ENCODE peak calls at places on chromosomes 13 and 19, in six cellular contexts. F is IMR-90; X is colonic mucosa; Y is heart right ventricle; A is psoas muscle; N is CD4-positive, CD25-positive, alpha-beta regulatory T cell. D is an unnamed sample.

GRCh38 chr13:50527612-50528509 is 315.6 kb downstream of the DLEU7 start:
- DNase-seq in Y (no peak), F (no peak), X (no peak), A (no peak), N (no peak), D (no peak)

GRCh38 chr19:13277104-13277809 is 127.0 kb downstream of the IER2 start:
- DNase-seq in F (peak; percentile 74), A (peak; percentile 28), Y (peak; percentile 29), N (peak; percentile 56), X (peak; percentile 78), D (peak; percentile 75)

GRCh38 chr19:29666634-29667389 is 1.6 kb downstream of the PLEKHF1 start:
- DNase-seq in F (peak; percentile 64), N (no peak), A (peak; percentile 82), X (peak; percentile 58), Y (peak; percentile 74), D (peak; percentile 54)

GRCh38 chr19:3302755-3303154 is 63.6 kb upstream of the NFIC start:
- DNase-seq in A (no peak), X (no peak), F (no peak), N (no peak), Y (no peak), D (no peak)

GRCh38 chr19:39704181-39705044 is at the start of gene LGALS14:
- DNase-seq in F (no peak), Y (no peak), N (no peak), X (no peak), A (no peak), D (no peak)

GRCh38 chr13:105497597-105497996 is 1037.9 kb downstream of the EFNB2 start:
- DNase-seq in N (no peak), X (no peak), F (no peak), Y (no peak), A (no peak), D (no peak)

GRCh38 chr13:41802684-41803554 is 158.0 kb downstream of the VWA8 start:
- DNase-seq in N (no peak), F (peak; percentile 85), Y (no peak), A (no peak), X (no peak), D (peak; percentile 85)

GRCh38 chr19:36051236-36051635 is 2.8 kb downstream of the THAP8 start:
- DNase-seq in N (no peak), X (no peak), Y (no peak), A (no peak), F (no peak), D (no peak)

GRCh38 chr13:103663996-103664395 is 597.8 kb upstream of the SLC10A2 start:
- DNase-seq in A (no peak), F (no peak), N (no peak), Y (no peak), X (no peak), D (no peak)

GRCh38 chr19:3041302-3041701 is 12.2 kb upstream of the TLE2 start:
- DNase-seq in X (no peak), A (no peak), F (no peak), Y (no peak), N (no peak), D (no peak)

GRCh38 chr13:25018729-25019115 is 77.2 kb upstream of the PABPC3 start:
- DNase-seq in X (peak; percentile 23), F (no peak), N (no peak), Y (no peak), A (no peak), D (no peak)

GRCh38 chr19:2416321-2417097 is 10.9 kb downstream of the TIMM13 start:
- DNase-seq in A (no peak), X (no peak), Y (no peak), N (no peak), F (no peak), D (no peak)

GRCh38 chr13:47017476-47017875 is 120.6 kb upstream of the HTR2A start:
- DNase-seq in N (no peak), A (no peak), F (peak; percentile 28), X (no peak), Y (no peak), D (no peak)

GRCh38 chr19:45592366-45592765 is 7.8 kb upstream of the OPA3 start:
- DNase-seq in X (no peak), Y (no peak), N (no peak), F (no peak), A (no peak), D (no peak)

GRCh38 chr19:35248310-35249145 is at the start of gene LSR:
- DNase-seq in A (peak; percentile 47), F (no peak), X (peak; percentile 92), N (peak; percentile 61), Y (no peak), D (no peak)

GRCh38 chr13:23674795-23675640 is 104.8 kb downstream of the TNFRSF19 start:
- DNase-seq in X (no peak), N (no peak), F (peak; percentile 99), Y (no peak), A (no peak), D (peak; percentile 90)

GRCh38 chr13:73060251-73061160 is 1.7 kb downstream of the KLF5 start:
- DNase-seq in A (peak; percentile 33), F (peak; percentile 82), N (no peak), Y (peak; percentile 14), X (peak; percentile 44), D (peak; percentile 64)

DNA sequence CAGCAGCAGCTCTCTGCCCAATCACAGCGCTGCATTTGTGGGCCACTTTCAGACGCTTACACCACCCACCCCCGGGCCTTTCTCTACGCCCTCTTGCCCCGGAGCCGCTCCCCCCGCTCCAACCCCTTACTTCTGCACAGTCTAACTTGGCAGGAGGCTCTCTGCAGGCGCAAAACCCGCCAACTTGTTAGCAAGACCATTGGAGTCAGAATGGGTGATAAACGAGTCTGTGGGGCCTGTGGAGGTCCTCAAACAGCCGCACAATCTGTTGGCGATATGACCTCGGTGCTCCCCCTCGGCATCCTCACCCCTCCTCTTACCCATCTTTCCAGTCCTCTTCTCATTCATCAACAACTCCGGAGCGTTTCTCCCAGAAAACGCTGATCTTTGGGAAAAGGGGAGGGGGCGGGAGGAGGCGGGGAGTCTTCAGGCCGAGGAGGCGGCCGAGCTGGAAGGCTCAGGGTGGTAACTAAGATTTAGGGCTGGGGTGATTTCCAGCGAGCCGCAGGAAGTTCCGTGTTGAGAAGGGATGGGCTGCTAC is 4.2 kb downstream of the SOX21 start:
- DNase-seq in F (no peak), A (no peak), X (no peak), N (no peak), Y (no peak), D (no peak)
- H3K27me3 ChIP-seq in F (peaks cover 93% of the 10 kb centered on the region), A (peaks cover 49% of the 10 kb centered on the region), X (peaks cover 93% of the 10 kb centered on the region), N (peaks cover 53% of the 10 kb centered on the region), Y (peaks cover 97% of the 10 kb centered on the region), D (peaks cover 88% of the 10 kb centered on the region)

GRCh38 chr13:20129076-20129475 is 31.8 kb downstream of the GJA3 start:
- DNase-seq in A (no peak), N (no peak), F (no peak), Y (no peak), X (no peak), D (no peak)

GRCh38 chr13:20127263-20127562 is 33.6 kb downstream of the GJA3 start:
- DNase-seq in A (no peak), Y (no peak), N (no peak), F (no peak), X (no peak), D (no peak)

GRCh38 chr13:20130012-20130411 is 30.8 kb downstream of the GJA3 start:
- DNase-seq in Y (no peak), X (no peak), F (no peak), A (no peak), N (no peak), D (no peak)

GRCh38 chr13:20127563-20128458 is 33.0 kb downstream of the GJA3 start:
- DNase-seq in Y (peak; percentile 78), A (peak; percentile 72), N (peak; percentile 4), F (peak; percentile 16), X (peak; percentile 69), D (no peak)

DNA sequence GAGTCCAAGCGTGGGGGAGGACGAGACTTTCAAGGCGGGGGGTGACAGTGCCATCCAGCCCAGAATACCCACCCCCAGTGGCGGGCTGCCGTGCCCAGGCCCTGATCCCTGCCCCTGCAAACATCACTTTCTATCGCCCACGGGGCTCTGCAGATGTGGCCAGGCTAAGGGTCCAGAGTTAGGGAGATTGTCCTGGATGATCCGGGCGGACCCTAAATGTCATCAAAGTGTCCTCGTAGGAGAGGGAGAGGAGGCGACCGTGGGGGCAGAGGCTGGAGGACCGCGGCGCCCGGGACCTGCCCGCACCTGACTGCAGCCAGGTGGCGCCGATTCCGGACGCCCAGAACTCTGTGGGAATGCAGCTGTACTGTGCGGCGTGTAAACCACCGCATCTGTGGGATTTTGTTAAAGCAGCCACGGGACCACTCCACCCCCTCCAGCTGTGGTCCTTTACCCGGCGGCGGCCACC is 32.4 kb downstream of the GJA3 start:
- DNase-seq in F (no peak), X (peak; percentile 33), N (no peak), Y (no peak), A (no peak), D (no peak)
- H3K27ac ChIP-seq in F (no peak overlapping the region), X (peak overlapping the region; percentile 60), N (no peak overlapping the region), Y (peak overlapping the region; percentile 88), A (peak overlapping the region; percentile 76), D (no peak overlapping the region)

DNA sequence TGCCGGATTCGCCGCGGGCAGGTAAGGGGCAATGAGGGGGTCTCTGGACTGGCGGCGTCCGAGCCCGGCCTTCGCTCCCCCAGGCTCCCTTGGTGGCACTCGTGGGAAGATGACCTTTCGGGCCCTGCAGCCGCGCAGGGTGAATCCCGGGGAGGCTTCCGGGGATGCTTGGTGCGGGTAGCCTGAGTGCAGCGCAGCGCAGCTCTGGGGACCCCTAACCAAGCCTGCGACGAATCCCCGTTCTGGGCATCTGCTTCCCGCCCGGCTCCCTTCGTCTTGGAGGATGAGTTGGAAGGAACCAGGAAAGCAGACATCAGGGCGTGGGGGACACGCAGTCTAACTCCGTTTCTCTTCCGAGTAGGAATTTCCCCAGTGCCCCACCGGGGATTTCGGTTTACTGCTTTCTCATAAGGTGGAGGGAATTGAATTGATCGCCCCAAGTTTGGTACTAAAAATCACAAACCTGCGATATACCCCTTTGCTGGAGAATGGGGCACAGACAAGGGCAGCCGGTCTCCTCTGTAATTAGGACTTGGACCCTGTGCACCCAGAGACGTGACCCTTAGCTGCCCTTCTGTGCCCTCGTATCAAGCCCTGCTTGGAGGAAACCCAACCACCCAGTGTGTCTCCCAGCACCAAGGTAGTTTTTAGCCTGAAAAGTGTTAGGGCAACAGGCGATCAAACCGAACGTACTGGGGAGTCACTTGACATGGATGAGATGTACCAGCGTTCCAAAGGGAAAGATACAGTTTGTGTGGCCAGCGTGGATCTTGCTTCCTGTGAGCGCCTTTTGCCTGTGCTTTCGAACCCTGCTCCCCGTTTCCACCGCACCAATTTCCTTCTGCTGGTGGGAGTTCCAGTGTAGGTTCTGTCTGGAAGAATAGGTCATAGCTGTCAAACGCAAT is 1.0 kb downstream of the GPC5 start:
- DNase-seq in X (no peak), N (no peak), A (peak; percentile 11), F (no peak), Y (no peak), D (no peak)
- H3K27me3 ChIP-seq in X (peaks cover 19% of the 10 kb centered on the region), N (peaks cover 42% of the 10 kb centered on the region), A (no peaks in the 10 kb centered on the region), F (peaks cover 22% of the 10 kb centered on the region), Y (peaks cover 77% of the 10 kb centered on the region), D (peaks cover 42% of the 10 kb centered on the region)

GRCh38 chr19:28494466-28494865 is 718.5 kb downstream of the UQCRFS1 start:
- DNase-seq in Y (no peak), A (no peak), X (no peak), N (no peak), F (no peak), D (no peak)

GRCh38 chr19:28497137-28497536 is 715.8 kb downstream of the UQCRFS1 start:
- DNase-seq in X (no peak), A (no peak), N (no peak), F (no peak), Y (no peak), D (peak; percentile 6)

GRCh38 chr19:28493881-28494280 is 719.1 kb downstream of the UQCRFS1 start:
- DNase-seq in N (no peak), Y (no peak), A (no peak), F (no peak), X (no peak), D (no peak)

GRCh38 chr19:28492616-28493015 is 720.3 kb downstream of the UQCRFS1 start:
- DNase-seq in N (no peak), A (no peak), F (no peak), X (no peak), Y (no peak), D (no peak)

GRCh38 chr19:28495046-28495445 is 717.9 kb downstream of the UQCRFS1 start:
- DNase-seq in X (no peak), Y (no peak), N (no peak), A (no peak), F (no peak), D (no peak)
- H3K27ac ChIP-seq in X (no peak overlapping the region), Y (no peak overlapping the region), N (no peak overlapping the region), A (no peak overlapping the region), F (no peak overlapping the region), D (no peak overlapping the region)